ENCODE peak calls at places on chromosome 11, in nine cellular contexts. One of them, this sample, is unnamed. For H3K4me1, the result is how much of the 10 kb centered on the place peaks cover.

GRCh38 chr11:88353386-88353785 is 15.8 kb upstream of the CTSC start:
- DNase-seq in stomach: no peak
- DNase-seq in IMR-90: no peak
- DNase-seq in cardiac muscle cell: no peak
- DNase-seq in A549: no peak
- DNase-seq in CD8-positive, alpha-beta T cell: no peak
- DNase-seq in BE2C: no peak
- DNase-seq in endodermal cell: no peak
- DNase-seq in prostate gland: no peak
- DNase-seq in this sample: no peak

GRCh38 chr11:85643255-85643654 is 4.5 kb upstream of the TMEM126A start:
- DNase-seq in stomach: peak
- DNase-seq in IMR-90: no peak
- DNase-seq in cardiac muscle cell: peak
- DNase-seq in A549: no peak
- DNase-seq in CD8-positive, alpha-beta T cell: no peak
- DNase-seq in BE2C: no peak
- DNase-seq in endodermal cell: no peak
- DNase-seq in prostate gland: no peak
- DNase-seq in this sample: peak

GRCh38 chr11:126815111-126815510 is 185.5 kb downstream of the KIRREL3 start:
- DNase-seq in stomach: no peak
- DNase-seq in IMR-90: peak
- DNase-seq in cardiac muscle cell: no peak
- DNase-seq in A549: no peak
- DNase-seq in CD8-positive, alpha-beta T cell: no peak
- DNase-seq in BE2C: no peak
- DNase-seq in endodermal cell: no peak
- DNase-seq in prostate gland: no peak
- DNase-seq in this sample: no peak

GRCh38 chr11:47337229-47337924 is 15.1 kb downstream of the MYBPC3 start:
- DNase-seq in stomach: no peak
- DNase-seq in IMR-90: no peak
- DNase-seq in cardiac muscle cell: no peak
- DNase-seq in A549: peak
- DNase-seq in CD8-positive, alpha-beta T cell: no peak
- DNase-seq in BE2C: no peak
- DNase-seq in endodermal cell: no peak
- DNase-seq in prostate gland: no peak
- DNase-seq in this sample: no peak

GRCh38 chr11:109390752-109391151 is 31.2 kb upstream of the C11orf87 start:
- DNase-seq in stomach: no peak
- DNase-seq in IMR-90: no peak
- DNase-seq in cardiac muscle cell: no peak
- DNase-seq in A549: no peak
- DNase-seq in CD8-positive, alpha-beta T cell: no peak
- DNase-seq in BE2C: no peak
- DNase-seq in endodermal cell: no peak
- DNase-seq in prostate gland: no peak
- DNase-seq in this sample: no peak

GRCh38 chr11:125517116-125517804 is 21.2 kb upstream of the FEZ1 start:
- DNase-seq in stomach: no peak
- DNase-seq in IMR-90: peak
- DNase-seq in cardiac muscle cell: peak
- DNase-seq in A549: no peak
- DNase-seq in CD8-positive, alpha-beta T cell: no peak
- DNase-seq in BE2C: no peak
- DNase-seq in endodermal cell: peak
- DNase-seq in prostate gland: no peak
- DNase-seq in this sample: peak

GRCh38 chr11:35943294-35943693 is 568 bp upstream of the LDLRAD3 start:
- DNase-seq in stomach: no peak
- DNase-seq in IMR-90: no peak
- DNase-seq in cardiac muscle cell: no peak
- DNase-seq in A549: no peak
- DNase-seq in CD8-positive, alpha-beta T cell: no peak
- DNase-seq in BE2C: no peak
- DNase-seq in endodermal cell: no peak
- DNase-seq in prostate gland: no peak
- DNase-seq in this sample: peak

GRCh38 chr11:127485541-127485940 is 485.0 kb upstream of the KIRREL3 start:
- DNase-seq in stomach: no peak
- DNase-seq in IMR-90: no peak
- DNase-seq in cardiac muscle cell: peak
- DNase-seq in A549: no peak
- DNase-seq in CD8-positive, alpha-beta T cell: no peak
- DNase-seq in BE2C: no peak
- DNase-seq in endodermal cell: no peak
- DNase-seq in prostate gland: no peak
- DNase-seq in this sample: no peak

GRCh38 chr11:129248618-129249017 is 56.5 kb upstream of the ARHGAP32 start:
- DNase-seq in stomach: no peak
- DNase-seq in IMR-90: peak
- DNase-seq in cardiac muscle cell: peak
- DNase-seq in A549: peak
- DNase-seq in CD8-positive, alpha-beta T cell: no peak
- DNase-seq in BE2C: no peak
- DNase-seq in endodermal cell: no peak
- DNase-seq in prostate gland: no peak
- DNase-seq in this sample: no peak

GRCh38 chr11:61281581-61282250 is 13.4 kb downstream of the VWCE start:
- DNase-seq in stomach: peak
- DNase-seq in IMR-90: no peak
- DNase-seq in cardiac muscle cell: peak
- DNase-seq in A549: peak
- DNase-seq in CD8-positive, alpha-beta T cell: no peak
- DNase-seq in BE2C: peak
- DNase-seq in endodermal cell: peak
- DNase-seq in prostate gland: no peak
- DNase-seq in this sample: peak

GRCh38 chr11:129694966-129695365 is 120.7 kb upstream of the TMEM45B start:
- DNase-seq in stomach: no peak
- DNase-seq in IMR-90: no peak
- DNase-seq in cardiac muscle cell: no peak
- DNase-seq in A549: no peak
- DNase-seq in CD8-positive, alpha-beta T cell: no peak
- DNase-seq in BE2C: no peak
- DNase-seq in endodermal cell: no peak
- DNase-seq in prostate gland: no peak
- DNase-seq in this sample: no peak

GRCh38 chr11:1761857-1762536 is 1.7 kb downstream of the CTSD start:
- DNase-seq in stomach: no peak
- DNase-seq in IMR-90: no peak
- DNase-seq in cardiac muscle cell: no peak
- DNase-seq in A549: no peak
- DNase-seq in CD8-positive, alpha-beta T cell: no peak
- DNase-seq in BE2C: no peak
- DNase-seq in endodermal cell: no peak
- DNase-seq in prostate gland: no peak
- DNase-seq in this sample: no peak

GRCh38 chr11:1759851-1760220 is 3.9 kb downstream of the CTSD start:
- DNase-seq in stomach: no peak
- DNase-seq in IMR-90: no peak
- DNase-seq in cardiac muscle cell: no peak
- DNase-seq in A549: no peak
- DNase-seq in CD8-positive, alpha-beta T cell: no peak
- DNase-seq in BE2C: no peak
- DNase-seq in endodermal cell: no peak
- DNase-seq in prostate gland: no peak
- DNase-seq in this sample: no peak

GRCh38 chr11:1762537-1763302 is 1.0 kb downstream of the CTSD start:
- DNase-seq in stomach: peak
- DNase-seq in IMR-90: no peak
- DNase-seq in cardiac muscle cell: peak
- DNase-seq in A549: peak
- DNase-seq in CD8-positive, alpha-beta T cell: no peak
- DNase-seq in BE2C: no peak
- DNase-seq in endodermal cell: no peak
- DNase-seq in prostate gland: peak
- DNase-seq in this sample: no peak

GRCh38 chr11:1760351-1761109 is 3.2 kb downstream of the CTSD start:
- DNase-seq in stomach: peak
- DNase-seq in IMR-90: peak
- DNase-seq in cardiac muscle cell: peak
- DNase-seq in A549: no peak
- DNase-seq in CD8-positive, alpha-beta T cell: no peak
- DNase-seq in BE2C: no peak
- DNase-seq in endodermal cell: no peak
- DNase-seq in prostate gland: no peak
- DNase-seq in this sample: no peak

GRCh38 chr11:1761110-1761856 is 2.4 kb downstream of the CTSD start:
- DNase-seq in stomach: no peak
- DNase-seq in IMR-90: no peak
- DNase-seq in cardiac muscle cell: no peak
- DNase-seq in A549: no peak
- DNase-seq in CD8-positive, alpha-beta T cell: no peak
- DNase-seq in BE2C: no peak
- DNase-seq in endodermal cell: no peak
- DNase-seq in prostate gland: no peak
- DNase-seq in this sample: no peak
- H3K4me1 ChIP-seq in stomach: half or more
- H3K4me1 ChIP-seq in IMR-90: under half
- H3K4me1 ChIP-seq in cardiac muscle cell: under half
- H3K4me1 ChIP-seq in A549: under half
- H3K4me1 ChIP-seq in CD8-positive, alpha-beta T cell: half or more
- H3K4me1 ChIP-seq in BE2C: under half
- H3K4me1 ChIP-seq in endodermal cell: under half
- H3K4me1 ChIP-seq in prostate gland: under half
- H3K4me1 ChIP-seq in this sample: under half

DNA sequence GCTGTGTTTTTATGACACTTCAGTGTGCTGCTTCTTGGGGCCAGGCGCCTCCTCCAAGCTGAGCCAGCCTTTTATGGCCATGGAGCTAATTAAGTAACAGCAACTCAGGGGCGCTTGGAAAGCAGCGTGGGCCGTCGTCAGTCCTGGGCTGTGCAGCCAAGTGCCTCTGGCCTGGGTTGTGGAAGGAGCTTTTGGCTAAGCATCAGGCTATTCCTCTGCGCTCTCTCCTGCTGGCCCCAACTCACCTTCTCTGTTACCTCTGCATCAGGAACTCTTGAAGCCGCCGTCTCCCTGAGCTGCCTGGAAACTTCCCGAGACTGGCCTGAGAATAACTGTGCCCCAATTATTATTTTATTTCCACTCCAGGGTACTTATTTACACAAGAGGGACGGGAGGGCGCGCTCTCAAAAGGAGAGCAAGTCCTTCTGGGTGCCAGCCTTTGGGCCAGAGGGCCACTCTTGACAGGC is 38.7 kb upstream of the NAV2 start:
- DNase-seq in stomach: no peak
- DNase-seq in IMR-90: no peak
- DNase-seq in cardiac muscle cell: peak
- DNase-seq in A549: no peak
- DNase-seq in CD8-positive, alpha-beta T cell: no peak
- DNase-seq in BE2C: no peak
- DNase-seq in endodermal cell: peak
- DNase-seq in prostate gland: peak
- DNase-seq in this sample: no peak
- H3K4me1 ChIP-seq in stomach: half or more
- H3K4me1 ChIP-seq in IMR-90: under half
- H3K4me1 ChIP-seq in cardiac muscle cell: under half
- H3K4me1 ChIP-seq in A549: under half
- H3K4me1 ChIP-seq in CD8-positive, alpha-beta T cell: under half
- H3K4me1 ChIP-seq in BE2C: under half
- H3K4me1 ChIP-seq in endodermal cell: under half
- H3K4me1 ChIP-seq in prostate gland: under half
- H3K4me1 ChIP-seq in this sample: under half

GRCh38 chr11:114095899-114096298 is 36.4 kb downstream of the ZBTB16 start:
- DNase-seq in stomach: no peak
- DNase-seq in IMR-90: no peak
- DNase-seq in cardiac muscle cell: no peak
- DNase-seq in A549: no peak
- DNase-seq in CD8-positive, alpha-beta T cell: no peak
- DNase-seq in BE2C: no peak
- DNase-seq in endodermal cell: no peak
- DNase-seq in prostate gland: no peak
- DNase-seq in this sample: no peak
- H3K4me1 ChIP-seq in stomach: half or more
- H3K4me1 ChIP-seq in IMR-90: under half
- H3K4me1 ChIP-seq in cardiac muscle cell: under half
- H3K4me1 ChIP-seq in A549: under half
- H3K4me1 ChIP-seq in CD8-positive, alpha-beta T cell: under half
- H3K4me1 ChIP-seq in BE2C: under half
- H3K4me1 ChIP-seq in endodermal cell: under half
- H3K4me1 ChIP-seq in prostate gland: under half
- H3K4me1 ChIP-seq in this sample: under half

GRCh38 chr11:67445515-67445914 is 2.2 kb upstream of the CORO1B start:
- DNase-seq in stomach: no peak
- DNase-seq in IMR-90: no peak
- DNase-seq in cardiac muscle cell: no peak
- DNase-seq in A549: no peak
- DNase-seq in CD8-positive, alpha-beta T cell: no peak
- DNase-seq in BE2C: no peak
- DNase-seq in endodermal cell: no peak
- DNase-seq in prostate gland: no peak
- DNase-seq in this sample: no peak
- H3K4me1 ChIP-seq in stomach: under half
- H3K4me1 ChIP-seq in IMR-90: under half
- H3K4me1 ChIP-seq in cardiac muscle cell: under half
- H3K4me1 ChIP-seq in A549: under half
- H3K4me1 ChIP-seq in CD8-positive, alpha-beta T cell: half or more
- H3K4me1 ChIP-seq in BE2C: under half
- H3K4me1 ChIP-seq in endodermal cell: under half
- H3K4me1 ChIP-seq in prostate gland: under half
- H3K4me1 ChIP-seq in this sample: under half